ENCODE peak calls at places on chromosomes 6 and 20, in ten cellular contexts. D, S, R, C, U, V, L, E, P and M are unnamed samples.

GRCh38 chr6:43817192-43817591 is 47.2 kb downstream of the VEGFA start:
- DNase-seq in D (peak; percentile 31), S (no peak), R (peak; percentile 64), C (peak; percentile 62), U (no peak), V (peak; percentile 74), L (peak; percentile 48), E (peak; percentile 52), P (no peak), M (peak; percentile 24)

GRCh38 chr20:51350941-51351631 is 191.4 kb downstream of the NFATC2 start:
- DNase-seq in D (peak; percentile 95), S (no peak), R (no peak), C (no peak), U (no peak), V (no peak), L (no peak), E (no peak), P (no peak), M (peak; percentile 89)

GRCh38 chr6:113190170-113190569 is 667.0 kb upstream of the MARCKS start:
- DNase-seq in D (no peak), S (no peak), R (no peak), C (no peak), U (no peak), V (peak; percentile 3), L (peak; percentile 10), E (no peak), P (no peak), M (no peak)

GRCh38 chr20:36147707-36148106 is 6.8 kb upstream of the EPB41L1 start:
- DNase-seq in D (peak; percentile 81), S (no peak), R (no peak), C (no peak), U (no peak), V (no peak), L (no peak), E (no peak), P (peak; percentile 23), M (peak; percentile 94)

GRCh38 chr6:100446115-100446921 is 18.4 kb downstream of the SIM1 start:
- DNase-seq in D (no peak), S (no peak), R (no peak), C (no peak), U (no peak), V (no peak), L (no peak), E (no peak), P (no peak), M (no peak)

GRCh38 chr6:46419576-46420002 is 71.7 kb downstream of the RCAN2 start:
- DNase-seq in D (peak; percentile 67), S (no peak), R (peak; percentile 50), C (peak; percentile 80), U (no peak), V (peak; percentile 64), L (peak; percentile 64), E (no peak), P (peak; percentile 93), M (peak; percentile 84)

GRCh38 chr20:366719-367485 is 13.7 kb upstream of the TRIB3 start:
- DNase-seq in D (no peak), S (no peak), R (no peak), C (no peak), U (no peak), V (no peak), L (no peak), E (no peak), P (no peak), M (no peak)

GRCh38 chr6:132669690-132670291 is 10.8 kb upstream of the TAAR1 start:
- DNase-seq in D (peak; percentile 54), S (no peak), R (no peak), C (peak; percentile 47), U (no peak), V (peak; percentile 49), L (peak; percentile 38), E (no peak), P (no peak), M (peak; percentile 61)

GRCh38 chr20:57056651-57057050 is 209.8 kb downstream of the BMP7 start:
- DNase-seq in D (no peak), S (peak; percentile 6), R (no peak), C (no peak), U (no peak), V (no peak), L (no peak), E (no peak), P (no peak), M (no peak)

GRCh38 chr6:30744054-30744805 is at the start of gene IER3:
- DNase-seq in D (peak; percentile 95), S (peak; percentile 89), R (peak; percentile 93), C (peak; percentile 81), U (peak; percentile 95), V (peak; percentile 81), L (peak; percentile 92), E (peak; percentile 84), P (peak; percentile 67), M (peak; percentile 94)

GRCh38 chr20:62339647-62340062 is 27.5 kb downstream of the LAMA5 start:
- DNase-seq in D (no peak), S (no peak), R (no peak), C (no peak), U (no peak), V (peak; percentile 36), L (peak; percentile 95), E (no peak), P (no peak), M (no peak)

GRCh38 chr6:136365781-136366354 is 76.2 kb upstream of the BCLAF1 start:
- DNase-seq in D (peak; percentile 4), S (peak; percentile 67), R (peak; percentile 28), C (no peak), U (peak; percentile 61), V (peak; percentile 64), L (peak; percentile 46), E (peak; percentile 60), P (peak; percentile 15), M (no peak)

GRCh38 chr20:39773380-39774000 is 811.3 kb downstream of the DHX35 start:
- DNase-seq in D (no peak), S (no peak), R (no peak), C (no peak), U (no peak), V (no peak), L (no peak), E (no peak), P (no peak), M (peak; percentile 52)

GRCh38 chr6:123127807-123128206 is 131.8 kb downstream of the CLVS2 start:
- DNase-seq in D (no peak), S (no peak), R (no peak), C (no peak), U (no peak), V (no peak), L (no peak), E (no peak), P (no peak), M (no peak)

GRCh38 chr20:8331740-8332412 is 199.8 kb downstream of the PLCB1 start:
- DNase-seq in D (peak; percentile 76), S (no peak), R (peak; percentile 35), C (no peak), U (no peak), V (no peak), L (no peak), E (peak; percentile 19), P (peak; percentile 10), M (peak; percentile 53)

GRCh38 chr6:161434921-161435411 is 161.1 kb upstream of the AGPAT4 start:
- DNase-seq in D (peak; percentile 95), S (no peak), R (peak; percentile 70), C (no peak), U (no peak), V (no peak), L (no peak), E (no peak), P (no peak), M (peak; percentile 99)
- H3K4me3 ChIP-seq in D (no peak overlapping the region), S (no peak overlapping the region), R (peak overlapping the region; percentile 2), C (no peak overlapping the region), U (no peak overlapping the region), V (no peak overlapping the region), L (no peak overlapping the region), E (peak overlapping the region; percentile 41), P (no peak overlapping the region), M (no peak overlapping the region)

GRCh38 chr6:33049323-33049722 is 24.1 kb downstream of the HLA-DPA1 start:
- DNase-seq in D (no peak), S (no peak), R (no peak), C (no peak), U (no peak), V (peak; percentile 4), L (peak; percentile 61), E (no peak), P (no peak), M (no peak)
- TF ChIP-seq CTCF in D (no peak), S (peak; percentile 14), R (no peak), C (peak; percentile 24), U (no peak), V (peak; percentile 25), L (peak; percentile 61), E (peak; percentile 31), P (no peak), M (peak; percentile 17)

DNA sequence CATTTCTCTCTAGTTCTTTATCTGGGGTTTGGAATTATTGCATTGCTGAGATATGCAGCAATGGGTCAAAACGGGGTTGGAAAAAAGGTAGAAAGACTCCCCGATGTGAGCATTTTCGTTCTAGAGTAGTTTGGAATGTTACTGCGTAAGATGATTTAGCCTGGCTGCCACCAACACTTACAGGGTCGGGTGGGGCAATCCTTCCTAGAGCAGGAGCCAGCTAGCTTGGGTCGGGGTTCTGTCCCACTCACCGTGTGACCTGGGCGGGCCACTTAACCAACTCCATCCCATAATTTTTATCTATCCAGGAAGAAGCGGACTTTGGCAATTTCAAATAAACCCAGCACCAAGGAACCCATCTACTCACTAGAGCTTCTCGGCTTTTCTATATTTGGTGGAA is 72.2 kb downstream of the GPX5 start:
- DNase-seq in D (no peak), S (no peak), R (no peak), C (no peak), U (no peak), V (peak; percentile 39), L (no peak), E (no peak), P (no peak), M (no peak)
- H3K4me3 ChIP-seq in D (peak overlapping the region; percentile 40), S (no peak overlapping the region), R (no peak overlapping the region), C (peak overlapping the region; percentile 12), U (no peak overlapping the region), V (peak overlapping the region; percentile 72), L (no peak overlapping the region), E (peak overlapping the region; percentile 26), P (no peak overlapping the region), M (peak overlapping the region; percentile 51)

GRCh38 chr6:29014729-29015608 is 9.9 kb upstream of the ZNF311 start:
- DNase-seq in D (no peak), S (no peak), R (no peak), C (no peak), U (no peak), V (peak; percentile 71), L (no peak), E (no peak), P (no peak), M (peak; percentile 3)

GRCh38 chr6:29009358-29009757 is 4.2 kb upstream of the ZNF311 start:
- DNase-seq in D (no peak), S (no peak), R (no peak), C (no peak), U (no peak), V (no peak), L (no peak), E (no peak), P (no peak), M (no peak)

GRCh38 chr6:29016559-29017427 is 11.7 kb upstream of the ZNF311 start:
- DNase-seq in D (peak; percentile 76), S (peak; percentile 88), R (peak; percentile 56), C (peak; percentile 81), U (peak; percentile 90), V (peak; percentile 89), L (peak; percentile 89), E (peak; percentile 63), P (peak; percentile 96), M (peak; percentile 85)

GRCh38 chr6:29008089-29008488 is 3.0 kb upstream of the ZNF311 start:
- DNase-seq in D (no peak), S (no peak), R (no peak), C (no peak), U (no peak), V (no peak), L (no peak), E (no peak), P (no peak), M (no peak)

GRCh38 chr6:29011276-29011734 is 6.2 kb upstream of the ZNF311 start:
- DNase-seq in D (peak; percentile 51), S (no peak), R (peak; percentile 31), C (peak; percentile 64), U (peak; percentile 66), V (peak; percentile 63), L (peak; percentile 40), E (no peak), P (peak; percentile 26), M (peak; percentile 63)
- TF ChIP-seq CTCF in D (no peak), S (no peak), R (no peak), C (no peak), U (no peak), V (no peak), L (no peak), E (no peak), P (no peak), M (no peak)